ENCODE peak calls at places on chromosome 1, in seven cellular contexts. F, U, T, E, K, X and M are unnamed samples.

GRCh38 chr1:16120940-16121410 is 34.9 kb downstream of the EPHA2 start:
- DNase-seq in E (peak; percentile 64), F (no peak), U (no peak), X (no peak), T (no peak), K (no peak), M (no peak)

GRCh38 chr1:231279081-231279480 is 38.1 kb downstream of the GNPAT start:
- DNase-seq in U (no peak), T (no peak), X (no peak), K (no peak), F (no peak), E (peak; percentile 84), M (peak; percentile 35)

GRCh38 chr1:9835758-9836631 is 12.2 kb upstream of the CLSTN1 start:
- DNase-seq in X (no peak), U (no peak), F (peak; percentile 63), T (no peak), K (peak; percentile 74), E (peak; percentile 20), M (no peak)

GRCh38 chr1:117537291-117537920 is 68.4 kb upstream of the TENT5C start:
- DNase-seq in K (no peak), U (peak; percentile 8), F (no peak), X (no peak), T (no peak), E (no peak), M (no peak)

GRCh38 chr1:183244466-183244865 is 58.4 kb downstream of the LAMC2 start:
- DNase-seq in T (no peak), F (peak; percentile 78), E (peak; percentile 96), K (peak; percentile 44), X (no peak), U (no peak), M (no peak)

GRCh38 chr1:3463891-3464648 is 9.6 kb downstream of the ARHGEF16 start:
- DNase-seq in E (no peak), K (no peak), U (no peak), T (no peak), X (no peak), F (peak; percentile 6), M (no peak)

GRCh38 chr1:116765962-116766361 is 11.7 kb downstream of the CD2 start:
- DNase-seq in F (no peak), U (no peak), E (no peak), K (no peak), X (no peak), T (no peak), M (no peak)

GRCh38 chr1:89286549-89287181 is 14.0 kb upstream of the GBP5 start:
- DNase-seq in X (no peak), E (no peak), F (no peak), U (no peak), K (no peak), T (no peak), M (no peak)

GRCh38 chr1:92315766-92316413 is 17.0 kb downstream of the RPAP2 start:
- DNase-seq in E (no peak), F (no peak), K (no peak), X (peak; percentile 77), U (no peak), T (peak; percentile 69), M (no peak)